ENCODE peak calls at places on chromosomes 6 and 20, in five cellular contexts. V is brain microvascular endothelial cell, Q is T-cell, C is adipocyte, N is endothelial cell. Z is an unnamed sample.
A peak's percentile ranks its signal among the peaks of the same experiment; 100 is the strongest.

GRCh38 chr6:156828280-156828703 is 51.1 kb downstream of the ARID1B start:
- DNase-seq in Q (no peak), V (peak; percentile 80), N (no peak), C (peak; percentile 74), Z (peak; percentile 71)

GRCh38 chr6:3227363-3228045 is at the start of gene TUBB2B:
- DNase-seq in Q (no peak), V (no peak), N (peak; percentile 75), C (peak; percentile 82), Z (no peak)

GRCh38 chr6:101284131-101284530 is 109.4 kb upstream of the GRIK2 start:
- DNase-seq in V (no peak), C (no peak), Q (no peak), N (no peak), Z (no peak)

GRCh38 chr20:41408986-41409385 is 42.4 kb upstream of the EMILIN3 start:
- DNase-seq in V (no peak), C (no peak), Q (no peak), N (no peak), Z (no peak)

GRCh38 chr6:111540971-111541719 is 58.1 kb upstream of the REV3L start:
- DNase-seq in C (no peak), N (no peak), V (no peak), Q (no peak), Z (peak; percentile 15)

GRCh38 chr6:90646936-90647335 is 60.1 kb upstream of the MAP3K7 start:
- DNase-seq in N (no peak), C (no peak), Q (no peak), V (no peak), Z (no peak)

GRCh38 chr6:123803862-123804681 is at the start of gene NKAIN2:
- DNase-seq in Q (no peak), C (peak; percentile 18), V (no peak), N (peak; percentile 65), Z (no peak)

GRCh38 chr6:140026561-140026960 is 652.1 kb upstream of the CITED2 start:
- DNase-seq in N (no peak), V (no peak), C (no peak), Q (no peak), Z (no peak)

GRCh38 chr20:44861547-44862006 is 23.9 kb upstream of the YWHAB start:
- DNase-seq in V (peak; percentile 16), N (no peak), C (peak; percentile 32), Q (no peak), Z (peak; percentile 64)

GRCh38 chr6:136607204-136607931 is 57.1 kb upstream of the MAP7 start:
- DNase-seq in C (no peak), Q (no peak), N (no peak), V (no peak), Z (no peak)

GRCh38 chr20:31606928-31607639 is 2.0 kb downstream of the ID1 start:
- DNase-seq in C (peak; percentile 78), N (no peak), Q (no peak), V (no peak), Z (peak; percentile 58)

GRCh38 chr6:10749734-10750133 is 2.1 kb downstream of the TMEM14B start:
- DNase-seq in N (no peak), Q (no peak), C (no peak), V (no peak), Z (no peak)

GRCh38 chr20:55881204-55881603 is 124.1 kb downstream of the CBLN4 start:
- DNase-seq in Q (no peak), V (no peak), C (no peak), N (no peak), Z (no peak)

GRCh38 chr6:36243562-36244212 is 26.2 kb upstream of the PNPLA1 start:
- DNase-seq in N (no peak), V (no peak), Q (no peak), C (no peak), Z (no peak)

GRCh38 chr6:1336246-1336843 is 24.4 kb downstream of the FOXQ1 start:
- DNase-seq in V (no peak), C (no peak), Q (no peak), N (peak; percentile 22), Z (no peak)

GRCh38 chr6:113830140-113830539 is 27.0 kb upstream of the MARCKS start:
- DNase-seq in Q (no peak), C (no peak), V (no peak), N (no peak), Z (no peak)

GRCh38 chr20:13336308-13337089 is 115.4 kb downstream of the ISM1 start:
- DNase-seq in V (no peak), N (no peak), C (peak; percentile 75), Q (no peak), Z (no peak)

GRCh38 chr6:170114187-170114945 is 176.5 kb downstream of the DLL1 start:
- DNase-seq in N (no peak), C (no peak), V (no peak), Q (no peak), Z (no peak)

GRCh38 chr6:142014515-142014914 is 118.2 kb upstream of the GJE1 start:
- DNase-seq in Q (no peak), C (peak; percentile 76), N (peak; percentile 15), V (peak; percentile 82), Z (peak; percentile 67)

GRCh38 chr20:3744806-3745685 is 12.6 kb downstream of the HSPA12B start:
- DNase-seq in C (no peak), V (peak; percentile 13), Q (peak; percentile 70), N (peak; percentile 80), Z (no peak)

GRCh38 chr20:31516651-31517050 is 2.4 kb downstream of the HM13 start:
- DNase-seq in V (no peak), C (no peak), N (no peak), Q (no peak), Z (no peak)

GRCh38 chr6:30743099-30744053 is 889 bp upstream of the FLOT1 start:
- DNase-seq in V (no peak), Q (peak; percentile 26), N (peak; percentile 21), C (peak; percentile 64), Z (no peak)

GRCh38 chr20:62929051-62929538 is 2.8 kb upstream of the DIDO1 start:
- DNase-seq in N (peak; percentile 80), Q (peak; percentile 49), V (peak; percentile 33), C (peak; percentile 83), Z (peak; percentile 62)

GRCh38 chr20:16922834-16923233 is 174.7 kb downstream of the OTOR start:
- DNase-seq in N (no peak), V (peak; percentile 68), C (peak; percentile 95), Q (no peak), Z (peak; percentile 95)

GRCh38 chr6:155461636-155462035 is 6.0 kb upstream of the NOX3 start:
- DNase-seq in V (no peak), Q (no peak), C (peak; percentile 17), N (no peak), Z (peak; percentile 27)

GRCh38 chr20:43955244-43956191 is 40.9 kb downstream of the TOX2 start:
- DNase-seq in C (peak; percentile 86), N (no peak), V (peak; percentile 77), Q (no peak), Z (peak; percentile 90)

GRCh38 chr6:112054001-112054400 is at the start of gene CCN6:
- DNase-seq in C (no peak), Q (no peak), V (no peak), N (no peak), Z (no peak)

GRCh38 chr6:113718588-113718987 is 138.6 kb upstream of the MARCKS start:
- DNase-seq in V (no peak), Q (no peak), C (no peak), N (no peak), Z (no peak)